ENCODE peak calls at places on chromosome 4, in six cellular contexts. W, Q, G, U, M and H are unnamed samples.

GRCh38 chr4:5976431-5976830 is 41.8 kb downstream of the C4orf50 start:
- DNase-seq in W (no peak), Q (no peak), G (no peak), U (no peak), M (no peak), H (no peak)

GRCh38 chr4:173505924-173506779 is 23.9 kb downstream of the HAND2 start:
- DNase-seq in W (peak), Q (peak), G (peak), U (peak), M (no peak), H (no peak)

GRCh38 chr4:77493829-77494551 is 111.6 kb upstream of the CXCL13 start:
- DNase-seq in W (no peak), Q (no peak), G (no peak), U (no peak), M (no peak), H (no peak)

GRCh38 chr4:82947498-82947897 is 47.0 kb downstream of the THAP9 start:
- DNase-seq in W (no peak), Q (no peak), G (no peak), U (no peak), M (no peak), H (no peak)

GRCh38 chr4:172142331-172142738 is 329.1 kb downstream of the GALNTL6 start:
- DNase-seq in W (no peak), Q (no peak), G (no peak), U (no peak), M (no peak), H (no peak)

GRCh38 chr4:102817021-102817605 is 10.2 kb downstream of the UBE2D3 start:
- DNase-seq in W (no peak), Q (no peak), G (no peak), U (no peak), M (no peak), H (peak)

GRCh38 chr4:164345756-164346155 is 408.2 kb upstream of the SMIM31 start:
- DNase-seq in W (no peak), Q (no peak), G (no peak), U (no peak), M (no peak), H (no peak)

GRCh38 chr4:108030332-108030731 is 40.6 kb downstream of the HADH start:
- DNase-seq in W (peak), Q (peak), G (no peak), U (no peak), M (peak), H (no peak)

GRCh38 chr4:27668001-27668400 is 807.4 kb downstream of the STIM2 start:
- DNase-seq in W (no peak), Q (no peak), G (no peak), U (no peak), M (no peak), H (no peak)